ENCODE peak calls at places on chromosome 17, in ten cellular contexts. S is lower leg skin, G is GM12892, I is K562, N is esophagus squamous epithelium, L is A549, W is testis, U is gastrocnemius medialis, O is Peyer's patch, R is ovary. Q is an unnamed sample.
A peak's percentile ranks its signal among the peaks of the same experiment; 100 is the strongest.

GRCh38 chr17:78474631-78475146 is 96.2 kb downstream of the PGS1 start:
- DNase-seq in S (no peak), G (no peak), I (no peak), N (no peak), L (no peak), W (no peak), U (no peak), O (no peak), R (no peak), Q (no peak)

GRCh38 chr17:37483311-37484039 is 6.2 kb upstream of the DUSP14 start:
- DNase-seq in S (no peak), G (no peak), I (no peak), N (no peak), L (no peak), W (no peak), U (peak; percentile 27), O (no peak), R (no peak), Q (no peak)

GRCh38 chr17:49361129-49361901 is 735 bp downstream of the ZNF652 start:
- DNase-seq in S (peak; percentile 44), G (peak; percentile 52), I (peak; percentile 50), N (peak; percentile 11), L (peak; percentile 59), W (peak; percentile 64), U (peak; percentile 22), O (peak; percentile 69), R (no peak), Q (no peak)

GRCh38 chr17:28131592-28131991 is 89.1 kb downstream of the NLK start:
- DNase-seq in S (no peak), G (no peak), I (no peak), N (no peak), L (no peak), W (no peak), U (no peak), O (no peak), R (no peak), Q (no peak)

GRCh38 chr17:74172700-74173099 is 30.8 kb upstream of the RPL38 start:
- DNase-seq in S (no peak), G (no peak), I (no peak), N (no peak), L (no peak), W (no peak), U (no peak), O (no peak), R (no peak), Q (no peak)

GRCh38 chr17:28717578-28718316 is at the start of gene RAB34:
- DNase-seq in S (peak; percentile 69), G (no peak), I (no peak), N (no peak), L (peak; percentile 73), W (peak; percentile 71), U (peak; percentile 57), O (no peak), R (peak; percentile 92), Q (peak; percentile 95)

GRCh38 chr17:17667947-17668346 is 13.3 kb upstream of the RAI1 start:
- DNase-seq in S (no peak), G (no peak), I (no peak), N (no peak), L (no peak), W (no peak), U (no peak), O (no peak), R (no peak), Q (no peak)

GRCh38 chr17:17896746-17897145 is 60.0 kb upstream of the SREBF1 start:
- DNase-seq in S (no peak), G (no peak), I (no peak), N (no peak), L (no peak), W (no peak), U (no peak), O (no peak), R (peak; percentile 17), Q (no peak)

GRCh38 chr17:50386451-50386994 is 10.8 kb downstream of the LRRC59 start:
- DNase-seq in S (no peak), G (no peak), I (no peak), N (no peak), L (no peak), W (no peak), U (no peak), O (no peak), R (no peak), Q (no peak)

GRCh38 chr17:79803997-79804855 is 7.3 kb upstream of the CBX8 start:
- DNase-seq in S (no peak), G (no peak), I (no peak), N (no peak), L (no peak), W (no peak), U (no peak), O (peak; percentile 63), R (no peak), Q (no peak)
- TF ChIP-seq POLR2A in S (no peak), G (peak; percentile 24), I (no peak), N (no peak), L (no peak), W (no peak), U (no peak), O (no peak), R (no peak), Q (no peak)

GRCh38 chr17:14922421-14922820 is 342.7 kb downstream of the PMP22 start:
- DNase-seq in S (no peak), G (no peak), I (no peak), N (no peak), L (no peak), W (no peak), U (no peak), O (no peak), R (no peak), Q (no peak)

GRCh38 chr17:14923981-14924380 is 341.1 kb downstream of the PMP22 start:
- DNase-seq in S (no peak), G (no peak), I (no peak), N (no peak), L (no peak), W (no peak), U (no peak), O (no peak), R (no peak), Q (no peak)

GRCh38 chr17:14926526-14927122 is 338.5 kb downstream of the PMP22 start:
- DNase-seq in S (peak; percentile 45), G (no peak), I (peak; percentile 22), N (no peak), L (peak; percentile 36), W (peak; percentile 74), U (no peak), O (no peak), R (no peak), Q (no peak)

GRCh38 chr17:14925498-14925897 is 339.6 kb downstream of the PMP22 start:
- DNase-seq in S (no peak), G (no peak), I (no peak), N (no peak), L (no peak), W (no peak), U (no peak), O (no peak), R (no peak), Q (no peak)

GRCh38 chr17:14926073-14926472 is 339.1 kb downstream of the PMP22 start:
- DNase-seq in S (no peak), G (no peak), I (no peak), N (no peak), L (no peak), W (no peak), U (no peak), O (no peak), R (no peak), Q (no peak)
- TF ChIP-seq POLR2A in S (no peak), G (no peak), I (no peak), N (no peak), L (no peak), W (no peak), U (no peak), O (no peak), R (no peak), Q (no peak)

GRCh38 chr17:41691031-41691777 is 2.5 kb downstream of the EIF1 start:
- DNase-seq in S (no peak), G (no peak), I (no peak), N (no peak), L (no peak), W (no peak), U (no peak), O (no peak), R (no peak), Q (no peak)
- TF ChIP-seq POLR2A in S (no peak), G (peak; percentile 65), I (no peak), N (no peak), L (no peak), W (no peak), U (no peak), O (no peak), R (no peak), Q (no peak)

DNA sequence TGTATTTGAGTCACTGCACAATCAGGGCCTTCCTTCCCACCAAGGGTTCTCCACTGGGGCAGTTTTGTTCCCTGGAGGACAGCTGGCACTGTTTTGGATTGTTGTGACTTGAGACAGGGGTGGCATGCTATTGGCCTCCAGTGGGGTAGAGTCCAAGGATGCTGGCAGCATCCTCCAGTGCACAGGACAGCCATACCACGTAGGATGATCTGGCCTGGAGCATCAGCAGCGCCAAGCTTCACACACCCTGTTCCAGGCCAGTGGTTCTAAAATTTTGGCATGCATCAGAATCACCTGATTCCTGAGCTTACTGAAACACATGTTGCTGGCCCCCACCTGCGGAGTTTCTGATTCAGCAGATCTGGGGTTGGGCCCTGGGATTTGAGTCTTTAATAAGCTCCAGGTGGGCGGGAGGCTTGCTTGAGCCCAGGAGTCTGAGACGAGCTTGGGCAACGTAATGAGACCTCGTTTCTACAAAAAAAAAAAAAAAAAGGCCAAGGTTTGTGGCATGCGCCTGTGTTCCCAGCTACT is 83.2 kb downstream of the MGAT5B start:
- DNase-seq in S (no peak), G (no peak), I (no peak), N (no peak), L (no peak), W (no peak), U (no peak), O (no peak), R (no peak), Q (no peak)
- TF ChIP-seq POLR2A in S (no peak), G (no peak), I (no peak), N (no peak), L (no peak), W (no peak), U (no peak), O (no peak), R (no peak), Q (no peak)

DNA sequence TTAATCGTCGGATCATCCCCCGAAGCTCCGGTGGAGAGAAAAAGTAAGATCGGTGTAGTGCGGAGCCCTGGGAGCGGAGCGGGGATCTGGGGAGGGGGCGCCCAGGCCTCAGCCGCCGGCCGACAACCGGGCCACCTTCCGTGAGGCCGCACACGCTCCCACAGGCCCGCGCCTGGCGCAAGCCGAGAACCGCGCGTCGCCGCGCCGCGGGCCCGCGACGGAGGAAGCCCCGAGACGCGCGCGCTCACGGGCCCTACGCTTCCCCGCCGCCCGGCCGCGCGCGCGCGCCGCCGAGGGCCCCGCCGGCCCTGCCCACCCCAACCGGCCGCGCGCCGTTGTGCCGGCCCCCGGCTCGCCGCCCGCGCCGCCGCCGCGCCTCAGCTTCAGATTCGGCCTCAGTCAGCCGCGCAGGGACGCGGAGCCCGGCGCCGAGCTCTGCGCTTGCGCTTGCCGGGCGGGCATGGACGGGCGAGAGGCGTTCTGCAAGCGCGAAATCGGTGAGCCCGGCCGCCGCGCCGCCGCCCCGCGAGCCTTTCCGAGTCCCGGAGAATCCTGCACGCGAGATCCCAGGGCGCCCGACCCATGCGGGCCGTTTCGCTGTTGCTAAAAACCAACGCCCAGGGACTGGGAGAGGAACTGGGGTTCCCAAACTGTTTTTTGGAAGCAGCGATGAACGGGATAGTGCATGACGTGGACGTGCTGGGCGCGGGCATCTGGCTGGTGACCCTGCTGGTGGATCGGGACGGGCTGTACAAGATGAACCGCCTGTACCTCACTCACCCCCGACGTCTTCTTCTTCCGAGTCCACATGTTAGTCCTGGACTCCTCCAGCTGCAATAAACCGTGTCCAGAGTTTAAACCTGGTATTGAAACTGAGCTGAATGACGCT is 28.0 kb upstream of the LRRC37A start:
- DNase-seq in S (peak; percentile 68), G (peak; percentile 93), I (peak; percentile 99), N (peak; percentile 48), L (peak; percentile 98), W (peak; percentile 86), U (peak; percentile 84), O (peak; percentile 89), R (peak; percentile 95), Q (peak; percentile 93)
- TF ChIP-seq POLR2A in S (no peak), G (peak; percentile 82), I (peak; percentile 95), N (no peak), L (peak; percentile 80), W (no peak), U (peak; percentile 44), O (no peak), R (peak; percentile 10), Q (no peak)

Q was measured in esophagus muscularis mucosa.